ENCODE peak calls at places on chromosomes 7 and 10, in nine cellular contexts. One of them, this sample, is unnamed.

GRCh38 chr7:141688038-141688437 is 13.9 kb downstream of the DENND11 start:
- DNase-seq in fibroblast of lung: no peak
- DNase-seq in AG04450: no peak
- DNase-seq in cardiac muscle cell: no peak
- DNase-seq in RWPE2: no peak
- DNase-seq in Peyer's patch: no peak
- DNase-seq in tibial nerve: no peak
- DNase-seq in IMR-90: no peak
- DNase-seq in tibial artery: no peak
- DNase-seq in this sample: no peak

GRCh38 chr7:136062625-136063336 is 85.6 kb upstream of the MTPN start:
- DNase-seq in RWPE2: no peak
- DNase-seq in AG04450: no peak
- DNase-seq in Peyer's patch: no peak
- DNase-seq in tibial nerve: no peak
- DNase-seq in IMR-90: no peak
- DNase-seq in fibroblast of lung: no peak
- DNase-seq in cardiac muscle cell: no peak
- DNase-seq in tibial artery: no peak
- DNase-seq in this sample: no peak

GRCh38 chr10:79159785-79160184 is 91.0 kb downstream of the ZMIZ1 start:
- DNase-seq in Peyer's patch: no peak
- DNase-seq in RWPE2: no peak
- DNase-seq in tibial artery: peak; percentile 94
- DNase-seq in cardiac muscle cell: peak; percentile 85
- DNase-seq in fibroblast of lung: peak; percentile 88
- DNase-seq in IMR-90: peak; percentile 68
- DNase-seq in AG04450: no peak
- DNase-seq in tibial nerve: no peak
- DNase-seq in this sample: no peak

GRCh38 chr10:24873281-24873683 is 79.1 kb downstream of the PRTFDC1 start:
- DNase-seq in fibroblast of lung: peak; percentile 97
- DNase-seq in AG04450: peak; percentile 88
- DNase-seq in IMR-90: peak; percentile 95
- DNase-seq in RWPE2: no peak
- DNase-seq in tibial nerve: peak; percentile 24
- DNase-seq in cardiac muscle cell: peak; percentile 97
- DNase-seq in tibial artery: no peak
- DNase-seq in Peyer's patch: no peak
- DNase-seq in this sample: peak; percentile 18

GRCh38 chr10:61000769-61001730 is 57.1 kb upstream of the RHOBTB1 start:
- DNase-seq in Peyer's patch: no peak
- DNase-seq in AG04450: no peak
- DNase-seq in tibial nerve: no peak
- DNase-seq in IMR-90: peak; percentile 11
- DNase-seq in RWPE2: no peak
- DNase-seq in cardiac muscle cell: peak; percentile 24
- DNase-seq in tibial artery: no peak
- DNase-seq in fibroblast of lung: peak; percentile 51
- DNase-seq in this sample: peak; percentile 77

GRCh38 chr10:88330174-88330573 is 252.9 kb downstream of the RNLS start:
- DNase-seq in AG04450: no peak
- DNase-seq in tibial nerve: no peak
- DNase-seq in IMR-90: no peak
- DNase-seq in tibial artery: no peak
- DNase-seq in cardiac muscle cell: peak; percentile 14
- DNase-seq in RWPE2: no peak
- DNase-seq in fibroblast of lung: no peak
- DNase-seq in Peyer's patch: no peak
- DNase-seq in this sample: no peak

GRCh38 chr10:70508912-70509366 is 30.4 kb downstream of the PALD1 start:
- DNase-seq in Peyer's patch: peak; percentile 54
- DNase-seq in tibial nerve: peak; percentile 15
- DNase-seq in cardiac muscle cell: peak; percentile 30
- DNase-seq in tibial artery: peak; percentile 81
- DNase-seq in fibroblast of lung: peak; percentile 18
- DNase-seq in AG04450: no peak
- DNase-seq in RWPE2: no peak
- DNase-seq in IMR-90: peak; percentile 28
- DNase-seq in this sample: no peak

GRCh38 chr7:157774495-157774894 is 437.7 kb downstream of the DNAJB6 start:
- DNase-seq in cardiac muscle cell: no peak
- DNase-seq in RWPE2: no peak
- DNase-seq in tibial nerve: no peak
- DNase-seq in IMR-90: no peak
- DNase-seq in fibroblast of lung: no peak
- DNase-seq in AG04450: no peak
- DNase-seq in tibial artery: no peak
- DNase-seq in Peyer's patch: no peak
- DNase-seq in this sample: no peak

GRCh38 chr10:11468126-11468742 is 143.2 kb downstream of the USP6NL start:
- DNase-seq in RWPE2: no peak
- DNase-seq in Peyer's patch: no peak
- DNase-seq in tibial artery: no peak
- DNase-seq in cardiac muscle cell: no peak
- DNase-seq in fibroblast of lung: peak; percentile 77
- DNase-seq in tibial nerve: no peak
- DNase-seq in AG04450: peak; percentile 4
- DNase-seq in IMR-90: peak; percentile 58
- DNase-seq in this sample: no peak

GRCh38 chr10:95459446-95459845 is 101.7 kb downstream of the SORBS1 start:
- DNase-seq in tibial artery: no peak
- DNase-seq in RWPE2: no peak
- DNase-seq in cardiac muscle cell: no peak
- DNase-seq in Peyer's patch: no peak
- DNase-seq in IMR-90: no peak
- DNase-seq in tibial nerve: no peak
- DNase-seq in AG04450: no peak
- DNase-seq in fibroblast of lung: no peak
- DNase-seq in this sample: no peak

GRCh38 chr7:138907849-138908248 is 73.3 kb downstream of the KIAA1549 start:
- DNase-seq in tibial artery: no peak
- DNase-seq in Peyer's patch: no peak
- DNase-seq in fibroblast of lung: no peak
- DNase-seq in cardiac muscle cell: no peak
- DNase-seq in IMR-90: no peak
- DNase-seq in RWPE2: no peak
- DNase-seq in AG04450: no peak
- DNase-seq in tibial nerve: no peak
- DNase-seq in this sample: no peak

GRCh38 chr7:50369408-50370026 is 65.0 kb downstream of the IKZF1 start:
- DNase-seq in cardiac muscle cell: peak; percentile 9
- DNase-seq in tibial artery: no peak
- DNase-seq in fibroblast of lung: no peak
- DNase-seq in AG04450: no peak
- DNase-seq in Peyer's patch: no peak
- DNase-seq in tibial nerve: no peak
- DNase-seq in RWPE2: no peak
- DNase-seq in IMR-90: no peak
- DNase-seq in this sample: peak; percentile 40

GRCh38 chr10:122259075-122259466 is 12.0 kb upstream of the BTBD16 start:
- DNase-seq in tibial nerve: no peak
- DNase-seq in IMR-90: no peak
- DNase-seq in cardiac muscle cell: no peak
- DNase-seq in AG04450: no peak
- DNase-seq in Peyer's patch: no peak
- DNase-seq in RWPE2: no peak
- DNase-seq in tibial artery: no peak
- DNase-seq in fibroblast of lung: no peak
- DNase-seq in this sample: no peak

DNA sequence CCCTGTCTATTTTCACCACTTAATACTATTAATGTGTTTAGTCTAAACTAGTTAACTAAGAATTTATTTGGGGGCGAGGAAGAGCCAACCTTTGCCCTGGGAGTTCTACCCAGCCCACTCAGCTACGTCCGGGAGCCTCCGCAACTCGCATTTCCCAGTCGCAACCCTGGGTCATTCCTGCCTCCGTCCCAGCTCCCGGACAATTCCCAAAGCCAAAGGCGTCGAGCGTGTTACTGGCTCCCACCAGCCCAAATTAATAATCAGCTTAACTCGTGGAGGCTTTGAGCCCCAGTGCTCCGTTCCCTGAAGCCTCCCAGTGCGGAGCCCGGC is 25.9 kb downstream of the SKIDA1 start:
- DNase-seq in fibroblast of lung: no peak
- DNase-seq in AG04450: no peak
- DNase-seq in Peyer's patch: no peak
- DNase-seq in IMR-90: no peak
- DNase-seq in RWPE2: no peak
- DNase-seq in tibial artery: no peak
- DNase-seq in tibial nerve: no peak
- DNase-seq in cardiac muscle cell: no peak
- DNase-seq in this sample: no peak
- H3K4me3 ChIP-seq in fibroblast of lung: no peak overlapping the region
- H3K4me3 ChIP-seq in AG04450: no peak overlapping the region
- H3K4me3 ChIP-seq in Peyer's patch: no peak overlapping the region
- H3K4me3 ChIP-seq in IMR-90: no peak overlapping the region
- H3K4me3 ChIP-seq in RWPE2: no peak overlapping the region
- H3K4me3 ChIP-seq in tibial artery: no peak overlapping the region
- H3K4me3 ChIP-seq in tibial nerve: peak overlapping the region; percentile 45
- H3K4me3 ChIP-seq in cardiac muscle cell: peak overlapping the region; percentile 27
- H3K4me3 ChIP-seq in this sample: no peak overlapping the region

DNA sequence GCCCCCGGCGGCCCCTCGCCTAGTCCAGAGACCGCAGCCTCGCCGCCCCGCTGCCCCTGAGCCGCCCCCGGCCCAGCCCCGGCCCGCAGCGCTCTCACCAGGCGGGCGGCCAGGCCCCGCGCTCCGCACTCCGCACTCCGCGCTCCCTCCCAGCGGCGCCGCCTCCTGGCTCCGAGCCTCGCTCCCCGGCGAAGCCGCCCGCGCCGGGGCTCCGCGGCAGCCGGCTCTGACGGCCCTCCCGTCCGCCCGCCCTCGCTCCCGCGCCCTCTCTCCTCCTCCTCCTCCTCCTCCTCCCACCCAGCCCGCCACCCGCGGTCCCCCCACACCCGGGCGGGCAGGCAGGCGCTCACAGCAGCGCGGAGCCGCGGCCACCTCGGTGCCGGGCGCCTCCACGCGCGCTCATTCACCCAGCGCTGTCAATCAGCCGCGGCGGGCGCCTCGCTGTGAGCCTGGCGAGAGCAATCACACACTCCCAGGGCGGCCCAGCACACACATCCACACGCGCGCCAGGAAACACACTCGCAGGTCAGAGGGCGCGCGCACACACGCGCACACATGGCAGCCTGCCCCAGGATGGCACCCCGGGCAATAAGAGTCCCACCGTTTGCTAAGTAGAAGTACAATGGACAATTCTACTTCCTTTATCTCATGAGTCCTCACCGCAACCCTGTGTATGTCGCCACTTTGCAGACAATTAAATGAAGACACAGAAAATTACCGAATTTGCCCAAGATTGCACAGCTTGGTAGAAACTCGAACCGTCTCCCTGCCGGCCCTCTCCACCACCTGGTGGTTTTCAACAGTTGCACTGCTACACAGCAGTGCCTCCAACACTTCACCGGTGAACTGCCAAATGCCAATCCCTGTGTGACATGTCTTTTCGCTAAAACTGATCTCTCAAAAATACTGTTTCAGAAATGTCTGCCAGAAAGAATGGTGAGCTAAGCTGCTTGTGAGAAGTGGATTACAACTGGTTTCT is at the start of gene PRRT4:
- DNase-seq in AG04450: no peak
- DNase-seq in RWPE2: no peak
- DNase-seq in tibial nerve: no peak
- DNase-seq in fibroblast of lung: no peak
- DNase-seq in Peyer's patch: no peak
- DNase-seq in tibial artery: peak; percentile 68
- DNase-seq in cardiac muscle cell: peak; percentile 38
- DNase-seq in IMR-90: no peak
- DNase-seq in this sample: no peak
- TF ChIP-seq CTCF in AG04450: peak; percentile 3
- TF ChIP-seq CTCF in RWPE2: no peak
- TF ChIP-seq CTCF in tibial nerve: no peak
- TF ChIP-seq CTCF in fibroblast of lung: peak; percentile 9
- TF ChIP-seq CTCF in Peyer's patch: no peak
- TF ChIP-seq CTCF in tibial artery: no peak
- TF ChIP-seq CTCF in cardiac muscle cell: peak; percentile 6
- TF ChIP-seq CTCF in IMR-90: no peak
- TF ChIP-seq CTCF in this sample: no peak

GRCh38 chr10:126905776-126906703 is 812 bp downstream of the DOCK1 start:
- DNase-seq in tibial nerve: peak; percentile 18
- DNase-seq in cardiac muscle cell: peak; percentile 43
- DNase-seq in Peyer's patch: no peak
- DNase-seq in tibial artery: no peak
- DNase-seq in fibroblast of lung: peak; percentile 49
- DNase-seq in RWPE2: no peak
- DNase-seq in IMR-90: peak; percentile 52
- DNase-seq in AG04450: no peak
- DNase-seq in this sample: peak; percentile 51

GRCh38 chr10:126903646-126904360 is 1.4 kb upstream of the DOCK1 start:
- DNase-seq in RWPE2: no peak
- DNase-seq in Peyer's patch: no peak
- DNase-seq in tibial artery: no peak
- DNase-seq in IMR-90: no peak
- DNase-seq in tibial nerve: no peak
- DNase-seq in fibroblast of lung: peak; percentile 31
- DNase-seq in cardiac muscle cell: no peak
- DNase-seq in AG04450: no peak
- DNase-seq in this sample: no peak

GRCh38 chr10:126902157-126902556 is 3.1 kb upstream of the DOCK1 start:
- DNase-seq in cardiac muscle cell: peak; percentile 83
- DNase-seq in RWPE2: peak; percentile 92
- DNase-seq in Peyer's patch: no peak
- DNase-seq in fibroblast of lung: peak; percentile 86
- DNase-seq in IMR-90: peak; percentile 69
- DNase-seq in tibial artery: no peak
- DNase-seq in tibial nerve: no peak
- DNase-seq in AG04450: peak; percentile 26
- DNase-seq in this sample: no peak

GRCh38 chr10:126904807-126905686 is at the start of gene DOCK1:
- DNase-seq in AG04450: peak; percentile 18
- DNase-seq in tibial artery: peak; percentile 78
- DNase-seq in IMR-90: peak; percentile 68
- DNase-seq in Peyer's patch: no peak
- DNase-seq in fibroblast of lung: peak; percentile 73
- DNase-seq in cardiac muscle cell: peak; percentile 78
- DNase-seq in tibial nerve: peak; percentile 37
- DNase-seq in RWPE2: no peak
- DNase-seq in this sample: peak; percentile 82

GRCh38 chr10:126904493-126904806 is 778 bp upstream of the DOCK1 start:
- DNase-seq in Peyer's patch: no peak
- DNase-seq in fibroblast of lung: peak; percentile 32
- DNase-seq in RWPE2: no peak
- DNase-seq in tibial nerve: no peak
- DNase-seq in tibial artery: no peak
- DNase-seq in cardiac muscle cell: no peak
- DNase-seq in IMR-90: no peak
- DNase-seq in AG04450: no peak
- DNase-seq in this sample: no peak
- H3K4me3 ChIP-seq in Peyer's patch: peak overlapping the region; percentile 89
- H3K4me3 ChIP-seq in fibroblast of lung: peak overlapping the region; percentile 84
- H3K4me3 ChIP-seq in RWPE2: peak overlapping the region; percentile 82
- H3K4me3 ChIP-seq in tibial nerve: peak overlapping the region; percentile 69
- H3K4me3 ChIP-seq in tibial artery: peak overlapping the region; percentile 86
- H3K4me3 ChIP-seq in cardiac muscle cell: peak overlapping the region; percentile 98
- H3K4me3 ChIP-seq in IMR-90: peak overlapping the region; percentile 62
- H3K4me3 ChIP-seq in AG04450: peak overlapping the region; percentile 69
- H3K4me3 ChIP-seq in this sample: peak overlapping the region; percentile 77

GRCh38 chr10:71850745-71851629 is at the start of gene PSAP:
- DNase-seq in tibial artery: peak; percentile 99
- DNase-seq in RWPE2: peak; percentile 98
- DNase-seq in Peyer's patch: peak; percentile 98
- DNase-seq in cardiac muscle cell: peak; percentile 99
- DNase-seq in tibial nerve: peak; percentile 97
- DNase-seq in IMR-90: peak; percentile 97
- DNase-seq in AG04450: peak; percentile 94
- DNase-seq in fibroblast of lung: peak; percentile 96
- DNase-seq in this sample: peak; percentile 100
- TF ChIP-seq CTCF in tibial artery: no peak
- TF ChIP-seq CTCF in RWPE2: no peak
- TF ChIP-seq CTCF in Peyer's patch: no peak
- TF ChIP-seq CTCF in cardiac muscle cell: peak; percentile 3
- TF ChIP-seq CTCF in tibial nerve: no peak
- TF ChIP-seq CTCF in IMR-90: no peak
- TF ChIP-seq CTCF in AG04450: no peak
- TF ChIP-seq CTCF in fibroblast of lung: no peak
- TF ChIP-seq CTCF in this sample: no peak